ENCODE peak calls at places on chromosomes 5 and 9, in ten cellular contexts. B is effector memory CD4-positive, alpha-beta T cell; D is SK-N-SH; A is tibial nerve; R is aorta; K is left ventricle myocardium inferior; N is body of pancreas; W is left lung; Q is cardiac muscle cell; G is lung. Z is an unnamed sample.

GRCh38 chr9:89885156-89885555 is 280.3 kb downstream of the GADD45G start:
- DNase-seq in B (no peak), D (no peak), A (no peak), R (peak; percentile 37), K (no peak), N (no peak), W (no peak), Q (no peak), G (no peak), Z (no peak)

GRCh38 chr5:14201325-14202061 is 58.4 kb downstream of the TRIO start:
- DNase-seq in B (no peak), D (no peak), A (no peak), R (no peak), K (no peak), N (no peak), W (no peak), Q (no peak), G (no peak), Z (no peak)

GRCh38 chr5:9654886-9655285 is 24.7 kb upstream of the TAS2R1 start:
- DNase-seq in B (no peak), D (no peak), A (no peak), R (no peak), K (no peak), N (no peak), W (no peak), Q (no peak), G (no peak), Z (peak; percentile 37)

GRCh38 chr5:159503236-159503635 is 172.9 kb upstream of the IL12B start:
- DNase-seq in B (no peak), D (no peak), A (no peak), R (no peak), K (no peak), N (no peak), W (no peak), Q (no peak), G (no peak), Z (no peak)

GRCh38 chr5:4018968-4019766 is 423.5 kb downstream of the IRX1 start:
- DNase-seq in B (no peak), D (no peak), A (no peak), R (no peak), K (no peak), N (no peak), W (no peak), Q (no peak), G (no peak), Z (no peak)

GRCh38 chr9:74644015-74644414 is 146.9 kb downstream of the RORB start:
- DNase-seq in B (no peak), D (no peak), A (no peak), R (no peak), K (no peak), N (no peak), W (no peak), Q (no peak), G (no peak), Z (no peak)

GRCh38 chr9:115999498-115999897 is 154.1 kb upstream of the PAPPA start:
- DNase-seq in B (no peak), D (no peak), A (no peak), R (no peak), K (no peak), N (no peak), W (no peak), Q (no peak), G (no peak), Z (no peak)

GRCh38 chr9:86525182-86525581 is 171.0 kb upstream of the TUT7 start:
- DNase-seq in B (no peak), D (no peak), A (no peak), R (no peak), K (no peak), N (no peak), W (no peak), Q (no peak), G (no peak), Z (no peak)

GRCh38 chr9:34382054-34382453 is 5.4 kb upstream of the MYORG start:
- DNase-seq in B (no peak), D (no peak), A (no peak), R (no peak), K (no peak), N (no peak), W (no peak), Q (no peak), G (no peak), Z (no peak)

GRCh38 chr5:168408561-168409321 is 77.5 kb upstream of the RARS1 start:
- DNase-seq in B (no peak), D (no peak), A (no peak), R (no peak), K (no peak), N (no peak), W (no peak), Q (no peak), G (no peak), Z (no peak)

GRCh38 chr5:106959447-106959846 is 711.3 kb downstream of the EFNA5 start:
- DNase-seq in B (no peak), D (no peak), A (no peak), R (no peak), K (no peak), N (no peak), W (no peak), Q (no peak), G (no peak), Z (no peak)

GRCh38 chr9:4553951-4554381 is 63.7 kb downstream of the SLC1A1 start:
- DNase-seq in B (no peak), D (no peak), A (no peak), R (no peak), K (no peak), N (no peak), W (no peak), Q (no peak), G (no peak), Z (peak; percentile 49)
- H3K27ac ChIP-seq in B (no peak overlapping the region), D (no peak overlapping the region), A (no peak overlapping the region), R (no peak overlapping the region), K (peak overlapping the region; percentile 86), N (no peak overlapping the region), W (peak overlapping the region; percentile 59), Q (no peak overlapping the region), G (peak overlapping the region; percentile 23), Z (peak overlapping the region; percentile 47)

GRCh38 chr5:177335701-177336065 is 15.8 kb downstream of the LMAN2 start:
- DNase-seq in B (no peak), D (no peak), A (no peak), R (no peak), K (peak; percentile 29), N (no peak), W (no peak), Q (no peak), G (no peak), Z (no peak)

GRCh38 chr5:177333420-177334154 is 17.9 kb downstream of the LMAN2 start:
- DNase-seq in B (no peak), D (no peak), A (no peak), R (peak; percentile 55), K (no peak), N (no peak), W (no peak), Q (no peak), G (no peak), Z (no peak)

GRCh38 chr5:177336112-177336511 is 15.4 kb downstream of the LMAN2 start:
- DNase-seq in B (no peak), D (peak; percentile 77), A (no peak), R (no peak), K (no peak), N (no peak), W (no peak), Q (peak; percentile 7), G (no peak), Z (peak; percentile 63)

GRCh38 chr5:177334155-177334551 is 17.3 kb downstream of the LMAN2 start:
- DNase-seq in B (no peak), D (no peak), A (no peak), R (peak; percentile 61), K (no peak), N (no peak), W (no peak), Q (no peak), G (no peak), Z (no peak)

GRCh38 chr5:177335043-177335700 is 16.3 kb downstream of the LMAN2 start:
- DNase-seq in B (no peak), D (no peak), A (no peak), R (peak; percentile 49), K (peak; percentile 55), N (no peak), W (no peak), Q (no peak), G (no peak), Z (no peak)
- H3K36me3 ChIP-seq in B (peaks cover 95% of the 10 kb centered on the region), D (peaks cover 86% of the 10 kb centered on the region), A (peaks cover 97% of the 10 kb centered on the region), R (peaks cover 4% of the 10 kb centered on the region), K (peaks cover 87% of the 10 kb centered on the region), N (peaks cover 17% of the 10 kb centered on the region), W (peaks cover 92% of the 10 kb centered on the region), Q (peaks cover 23% of the 10 kb centered on the region), G (peaks cover 13% of the 10 kb centered on the region), Z (peaks cover 96% of the 10 kb centered on the region)

GRCh38 chr9:38108326-38108725 is 39.3 kb upstream of the SHB start:
- DNase-seq in B (no peak), D (no peak), A (no peak), R (peak; percentile 43), K (no peak), N (no peak), W (no peak), Q (no peak), G (no peak), Z (no peak)

GRCh38 chr9:38109601-38110000 is 40.6 kb upstream of the SHB start:
- DNase-seq in B (no peak), D (no peak), A (no peak), R (peak; percentile 28), K (no peak), N (no peak), W (no peak), Q (no peak), G (no peak), Z (no peak)

GRCh38 chr9:38107405-38107804 is 38.4 kb upstream of the SHB start:
- DNase-seq in B (no peak), D (no peak), A (no peak), R (no peak), K (no peak), N (no peak), W (no peak), Q (no peak), G (no peak), Z (no peak)

GRCh38 chr9:38106488-38106887 is 37.5 kb upstream of the SHB start:
- DNase-seq in B (no peak), D (no peak), A (no peak), R (no peak), K (no peak), N (no peak), W (no peak), Q (no peak), G (no peak), Z (no peak)

DNA sequence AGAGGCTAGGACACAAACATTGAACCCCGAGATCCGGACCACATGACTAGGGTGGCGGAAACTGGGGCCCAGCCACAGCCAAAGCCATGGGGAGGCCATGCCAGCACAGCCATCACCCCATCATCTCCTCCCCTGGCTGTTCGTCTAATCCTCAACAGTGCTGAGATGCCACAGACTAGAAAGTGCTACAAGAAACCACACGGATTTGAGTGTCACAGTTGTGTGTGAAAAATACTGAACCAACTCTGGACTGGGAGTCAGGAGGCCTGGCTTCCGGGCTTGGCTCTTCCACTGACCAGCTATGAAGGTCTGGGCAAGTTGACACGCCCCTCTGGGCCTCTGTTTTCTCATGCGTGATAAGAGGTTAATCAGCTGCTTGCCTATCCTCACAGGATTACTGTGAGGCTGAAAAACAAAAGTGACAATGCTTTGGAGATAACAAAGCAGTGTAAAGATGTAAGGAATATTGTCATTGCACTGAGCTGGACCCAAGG is 38.8 kb upstream of the SHB start:
- DNase-seq in B (no peak), D (no peak), A (no peak), R (peak; percentile 55), K (no peak), N (no peak), W (no peak), Q (no peak), G (no peak), Z (no peak)
- H3K4me1 ChIP-seq in B (no peaks in the 10 kb centered on the region), D (no peaks in the 10 kb centered on the region), A (no peaks in the 10 kb centered on the region), R (no peaks in the 10 kb centered on the region), K (peaks cover 6% of the 10 kb centered on the region), N (peaks cover 14% of the 10 kb centered on the region), W (no peaks in the 10 kb centered on the region), Q (peaks cover 6% of the 10 kb centered on the region), G (no peaks in the 10 kb centered on the region), Z (no peaks in the 10 kb centered on the region)

GRCh38 chr5:126481243-126481642 is 58.0 kb downstream of the GRAMD2B start:
- DNase-seq in B (no peak), D (no peak), A (no peak), R (no peak), K (no peak), N (no peak), W (no peak), Q (no peak), G (no peak), Z (no peak)
- H3K27ac ChIP-seq in B (no peak overlapping the region), D (no peak overlapping the region), A (no peak overlapping the region), R (no peak overlapping the region), K (no peak overlapping the region), N (no peak overlapping the region), W (no peak overlapping the region), Q (no peak overlapping the region), G (no peak overlapping the region), Z (no peak overlapping the region)

Z was measured in SJSA1.